ENCODE peak calls at places on chromosome 9, in six cellular contexts. C, S, V, H, A and U are unnamed samples.

GRCh38 chr9:132671620-132672412 is 1.6 kb downstream of the GTF3C4 start:
- DNase-seq in C (no peak), H (no peak), V (no peak), S (no peak), A (no peak), U (no peak)

GRCh38 chr9:90423661-90424193 is 218.9 kb downstream of the DIRAS2 start:
- DNase-seq in S (no peak), V (no peak), H (no peak), C (no peak), A (no peak), U (no peak)

GRCh38 chr9:69748304-69748703 is 11.5 kb downstream of the PTAR1 start:
- DNase-seq in S (no peak), H (no peak), C (no peak), A (no peak), V (no peak), U (no peak)

GRCh38 chr9:132857601-132858342 is 20.3 kb downstream of the AK8 start:
- DNase-seq in S (no peak), A (no peak), H (peak), C (peak), V (no peak), U (no peak)

GRCh38 chr9:133285252-133285775 is 10.3 kb upstream of the ABO start:
- DNase-seq in H (no peak), S (no peak), C (no peak), A (no peak), V (no peak), U (no peak)

GRCh38 chr9:72256912-72257311 is 107.7 kb downstream of the GDA start:
- DNase-seq in V (no peak), H (no peak), S (no peak), A (no peak), C (no peak), U (no peak)

GRCh38 chr9:88537743-88538055 is 2.7 kb downstream of the NXNL2 start:
- DNase-seq in H (peak), S (no peak), V (no peak), C (peak), A (no peak), U (peak)

GRCh38 chr9:82170871-82171270 is 182.3 kb downstream of the SPATA31D1 start:
- DNase-seq in V (no peak), H (no peak), A (no peak), C (no peak), S (no peak), U (no peak)

GRCh38 chr9:107054146-107054545 is 191.2 kb downstream of the ZNF462 start:
- DNase-seq in C (no peak), S (no peak), V (no peak), H (no peak), A (no peak), U (no peak)

GRCh38 chr9:18348086-18348485 is 125.9 kb upstream of the ADAMTSL1 start:
- DNase-seq in A (no peak), H (no peak), C (no peak), V (no peak), S (no peak), U (no peak)

GRCh38 chr9:132584616-132585560 is 2.5 kb downstream of the BARHL1 start:
- DNase-seq in S (no peak), H (no peak), C (no peak), V (no peak), A (no peak), U (no peak)

GRCh38 chr9:16314476-16314875 is 556.0 kb downstream of the BNC2 start:
- DNase-seq in V (no peak), H (no peak), C (no peak), S (no peak), A (no peak), U (no peak)